ENCODE peak calls at places on chromosomes 16 and 17, in five cellular contexts. One of them, this sample, is unnamed.

GRCh38 chr16:9151074-9151473 is 59.6 kb downstream of the HAPSTR1 start:
- DNase-seq in stimulated activated CD4-positive, alpha-beta T cell treated with anti-CD3 and anti-CD28 coated beads, Interleukin-1b, Interleukin-23, amount 100 ng/mL, for 1 hour: no peak
- DNase-seq in AG10803: no peak
- DNase-seq in neural crest cell: no peak
- DNase-seq in CD8-positive, alpha-beta T cell: no peak
- DNase-seq in this sample: no peak

GRCh38 chr17:8326591-8327583 is 12.8 kb upstream of the ODF4 start:
- DNase-seq in stimulated activated CD4-positive, alpha-beta T cell treated with anti-CD3 and anti-CD28 coated beads, Interleukin-1b, Interleukin-23, amount 100 ng/mL, for 1 hour: no peak
- DNase-seq in AG10803: peak; percentile 23
- DNase-seq in neural crest cell: peak; percentile 26
- DNase-seq in CD8-positive, alpha-beta T cell: no peak
- DNase-seq in this sample: peak; percentile 41

GRCh38 chr16:71367243-71367976 is 8.9 kb downstream of the CALB2 start:
- DNase-seq in stimulated activated CD4-positive, alpha-beta T cell treated with anti-CD3 and anti-CD28 coated beads, Interleukin-1b, Interleukin-23, amount 100 ng/mL, for 1 hour: no peak
- DNase-seq in AG10803: peak; percentile 35
- DNase-seq in neural crest cell: peak; percentile 70
- DNase-seq in CD8-positive, alpha-beta T cell: no peak
- DNase-seq in this sample: peak; percentile 82

GRCh38 chr16:1078579-1079021 is 6.1 kb downstream of the SSTR5 start:
- DNase-seq in stimulated activated CD4-positive, alpha-beta T cell treated with anti-CD3 and anti-CD28 coated beads, Interleukin-1b, Interleukin-23, amount 100 ng/mL, for 1 hour: no peak
- DNase-seq in AG10803: no peak
- DNase-seq in neural crest cell: no peak
- DNase-seq in CD8-positive, alpha-beta T cell: no peak
- DNase-seq in this sample: no peak

GRCh38 chr16:50318796-50319578 is 49.8 kb downstream of the BRD7 start:
- DNase-seq in stimulated activated CD4-positive, alpha-beta T cell treated with anti-CD3 and anti-CD28 coated beads, Interleukin-1b, Interleukin-23, amount 100 ng/mL, for 1 hour: no peak
- DNase-seq in AG10803: no peak
- DNase-seq in neural crest cell: no peak
- DNase-seq in CD8-positive, alpha-beta T cell: no peak
- DNase-seq in this sample: no peak

GRCh38 chr16:56950881-56951771 is 10.6 kb upstream of the CETP start:
- DNase-seq in stimulated activated CD4-positive, alpha-beta T cell treated with anti-CD3 and anti-CD28 coated beads, Interleukin-1b, Interleukin-23, amount 100 ng/mL, for 1 hour: no peak
- DNase-seq in AG10803: peak; percentile 59
- DNase-seq in neural crest cell: peak; percentile 36
- DNase-seq in CD8-positive, alpha-beta T cell: no peak
- DNase-seq in this sample: peak; percentile 53

GRCh38 chr17:74758846-74759163 is 10.4 kb downstream of the NHERF1 start:
- DNase-seq in stimulated activated CD4-positive, alpha-beta T cell treated with anti-CD3 and anti-CD28 coated beads, Interleukin-1b, Interleukin-23, amount 100 ng/mL, for 1 hour: no peak
- DNase-seq in AG10803: peak; percentile 42
- DNase-seq in neural crest cell: no peak
- DNase-seq in CD8-positive, alpha-beta T cell: no peak
- DNase-seq in this sample: no peak

GRCh38 chr17:7750321-7750821 is 32.8 kb downstream of the DNAH2 start:
- DNase-seq in stimulated activated CD4-positive, alpha-beta T cell treated with anti-CD3 and anti-CD28 coated beads, Interleukin-1b, Interleukin-23, amount 100 ng/mL, for 1 hour: no peak
- DNase-seq in AG10803: peak; percentile 86
- DNase-seq in neural crest cell: no peak
- DNase-seq in CD8-positive, alpha-beta T cell: no peak
- DNase-seq in this sample: no peak

GRCh38 chr16:23712976-23713375 is at the start of gene ERN2:
- DNase-seq in stimulated activated CD4-positive, alpha-beta T cell treated with anti-CD3 and anti-CD28 coated beads, Interleukin-1b, Interleukin-23, amount 100 ng/mL, for 1 hour: no peak
- DNase-seq in AG10803: no peak
- DNase-seq in neural crest cell: no peak
- DNase-seq in CD8-positive, alpha-beta T cell: no peak
- DNase-seq in this sample: no peak

GRCh38 chr16:66470556-66470955 is 43.5 kb downstream of the BEAN1 start:
- DNase-seq in stimulated activated CD4-positive, alpha-beta T cell treated with anti-CD3 and anti-CD28 coated beads, Interleukin-1b, Interleukin-23, amount 100 ng/mL, for 1 hour: no peak
- DNase-seq in AG10803: no peak
- DNase-seq in neural crest cell: no peak
- DNase-seq in CD8-positive, alpha-beta T cell: no peak
- DNase-seq in this sample: no peak

GRCh38 chr17:81713004-81713555 is 996 bp downstream of the SLC25A10 start:
- DNase-seq in stimulated activated CD4-positive, alpha-beta T cell treated with anti-CD3 and anti-CD28 coated beads, Interleukin-1b, Interleukin-23, amount 100 ng/mL, for 1 hour: no peak
- DNase-seq in AG10803: no peak
- DNase-seq in neural crest cell: peak; percentile 40
- DNase-seq in CD8-positive, alpha-beta T cell: no peak
- DNase-seq in this sample: no peak

GRCh38 chr17:33197342-33197741 is 95.8 kb downstream of the ASIC2 start:
- DNase-seq in stimulated activated CD4-positive, alpha-beta T cell treated with anti-CD3 and anti-CD28 coated beads, Interleukin-1b, Interleukin-23, amount 100 ng/mL, for 1 hour: no peak
- DNase-seq in AG10803: no peak
- DNase-seq in neural crest cell: no peak
- DNase-seq in CD8-positive, alpha-beta T cell: no peak
- DNase-seq in this sample: no peak

GRCh38 chr16:67311607-67312449 is 14.7 kb downstream of the KCTD19 start:
- DNase-seq in stimulated activated CD4-positive, alpha-beta T cell treated with anti-CD3 and anti-CD28 coated beads, Interleukin-1b, Interleukin-23, amount 100 ng/mL, for 1 hour: peak; percentile 63
- DNase-seq in AG10803: peak; percentile 99
- DNase-seq in neural crest cell: no peak
- DNase-seq in CD8-positive, alpha-beta T cell: no peak
- DNase-seq in this sample: no peak

GRCh38 chr16:11635127-11635652 is 33.1 kb upstream of the SNN start:
- DNase-seq in stimulated activated CD4-positive, alpha-beta T cell treated with anti-CD3 and anti-CD28 coated beads, Interleukin-1b, Interleukin-23, amount 100 ng/mL, for 1 hour: no peak
- DNase-seq in AG10803: no peak
- DNase-seq in neural crest cell: no peak
- DNase-seq in CD8-positive, alpha-beta T cell: no peak
- DNase-seq in this sample: no peak

GRCh38 chr17:16569358-16569712 is 331 bp upstream of the ZNF287 start:
- DNase-seq in stimulated activated CD4-positive, alpha-beta T cell treated with anti-CD3 and anti-CD28 coated beads, Interleukin-1b, Interleukin-23, amount 100 ng/mL, for 1 hour: no peak
- DNase-seq in AG10803: no peak
- DNase-seq in neural crest cell: no peak
- DNase-seq in CD8-positive, alpha-beta T cell: no peak
- DNase-seq in this sample: no peak